ENCODE peak calls at places on chromosomes 11 and 22, in eight cellular contexts. N is activated CD4-positive, alpha-beta T cell treated with anti-CD3 and anti-CD28 coated beads, Interleukin-2, amount 50 U/mL, for 48 hours; Y is CD4-positive, alpha-beta T cell; P is OCI-LY7; D is kidney; B is stomach; T is GDM1; U is cerebellar cortex. X is an unnamed sample.

GRCh38 chr11:43987384-43988039 is 45.1 kb downstream of the C11orf96 start:
- DNase-seq in U (peak), D (peak), P (no peak), B (peak), N (no peak), Y (no peak), T (no peak), X (peak)

GRCh38 chr11:57649826-57650738 is at the start of gene YPEL4:
- DNase-seq in T (peak), U (peak), P (peak), Y (peak), D (peak), B (no peak), N (peak), X (no peak)

GRCh38 chr11:28123151-28123571 is 15.0 kb downstream of the METTL15 start:
- DNase-seq in U (no peak), Y (no peak), D (no peak), T (no peak), N (no peak), P (no peak), B (no peak), X (no peak)

GRCh38 chr22:27247691-27248434 is 553.7 kb downstream of the MN1 start:
- DNase-seq in Y (no peak), D (no peak), U (no peak), B (no peak), N (no peak), T (no peak), P (no peak), X (no peak)

GRCh38 chr22:23259916-23260644 is 79.8 kb downstream of the BCR start:
- DNase-seq in Y (no peak), N (no peak), B (no peak), U (no peak), P (no peak), T (no peak), D (no peak), X (no peak)

GRCh38 chr11:99513368-99513767 is 492.6 kb downstream of the CNTN5 start:
- DNase-seq in P (no peak), B (no peak), T (no peak), N (no peak), U (no peak), D (no peak), Y (no peak), X (no peak)

GRCh38 chr11:71998649-71999310 is at the start of gene IL18BP:
- DNase-seq in T (peak), B (no peak), U (no peak), D (peak), P (peak), N (no peak), Y (peak), X (no peak)

GRCh38 chr22:20424937-20425587 is 12.6 kb downstream of the SCARF2 start:
- DNase-seq in P (no peak), T (no peak), N (no peak), D (peak), B (no peak), U (peak), Y (no peak), X (no peak)

GRCh38 chr11:71330349-71330748 is 78.0 kb upstream of the SHANK2 start:
- DNase-seq in P (no peak), Y (no peak), T (no peak), B (peak), N (no peak), D (peak), U (no peak), X (no peak)

GRCh38 chr11:6402561-6402981 is 12.3 kb downstream of the SMPD1 start:
- DNase-seq in P (peak), T (peak), Y (peak), B (no peak), N (peak), U (no peak), D (no peak), X (no peak)

GRCh38 chr11:72732329-72732728 is 19.9 kb downstream of the ARAP1 start:
- DNase-seq in T (no peak), Y (no peak), D (peak), N (no peak), P (no peak), U (no peak), B (no peak), X (no peak)

GRCh38 chr11:121797496-121797895 is 318.5 kb downstream of the BLID start:
- DNase-seq in N (no peak), T (no peak), U (no peak), D (no peak), B (no peak), P (no peak), Y (no peak), X (no peak)

GRCh38 chr11:30573951-30574350 is 12.2 kb downstream of the MPPED2 start:
- DNase-seq in Y (no peak), B (no peak), P (no peak), D (no peak), N (no peak), U (no peak), T (no peak), X (no peak)

GRCh38 chr11:100354736-100355135 is 332.4 kb upstream of the ARHGAP42 start:
- DNase-seq in P (no peak), D (no peak), T (no peak), B (no peak), N (no peak), U (no peak), Y (no peak), X (no peak)

GRCh38 chr11:69657911-69658605 is 17.1 kb downstream of the LTO1 start:
- DNase-seq in U (no peak), D (peak), T (no peak), N (no peak), Y (no peak), P (no peak), B (no peak), X (peak)

GRCh38 chr11:67572747-67573419 is 10.7 kb upstream of the GSTP1 start:
- DNase-seq in B (peak), Y (no peak), T (peak), U (peak), D (no peak), N (peak), P (peak), X (no peak)

GRCh38 chr11:1757861-1758610 is 5.7 kb downstream of the CTSD start:
- DNase-seq in P (no peak), U (no peak), N (peak), T (peak), B (no peak), Y (no peak), D (peak), X (peak)

GRCh38 chr22:49751968-49752597 is 75.6 kb downstream of the BRD1 start:
- DNase-seq in P (no peak), Y (no peak), U (no peak), T (no peak), D (peak), N (no peak), B (no peak), X (no peak)

GRCh38 chr22:22800716-22801115 is 86.9 kb upstream of the IGLL5 start:
- DNase-seq in T (no peak), B (no peak), U (no peak), Y (no peak), P (no peak), D (no peak), N (no peak), X (no peak)

GRCh38 chr22:22060200-22061084 is 77.9 kb upstream of the TOP3B start:
- DNase-seq in D (no peak), P (peak), U (peak), B (no peak), T (peak), Y (peak), N (peak), X (peak)

GRCh38 chr11:17722000-17722643 is 2.8 kb downstream of the MYOD1 start:
- DNase-seq in U (peak), N (no peak), Y (no peak), B (no peak), T (no peak), P (no peak), D (no peak), X (no peak)

GRCh38 chr11:46356911-46357482 is 9.7 kb downstream of the DGKZ start:
- DNase-seq in D (no peak), N (no peak), U (no peak), T (no peak), B (no peak), P (no peak), Y (no peak), X (no peak)

GRCh38 chr22:38755155-38755910 is 465 bp downstream of the SUN2 start:
- DNase-seq in T (no peak), U (peak), B (peak), N (peak), Y (no peak), P (peak), D (peak), X (peak)

GRCh38 chr11:94314064-94314463 is 9.7 kb downstream of the IZUMO1R start:
- DNase-seq in Y (no peak), T (no peak), U (no peak), P (no peak), N (no peak), B (no peak), D (no peak), X (no peak)

GRCh38 chr11:19076744-19077589 is 16.4 kb upstream of the MRGPRX2 start:
- DNase-seq in U (peak), D (peak), N (peak), P (peak), T (no peak), Y (peak), B (peak), X (peak)

GRCh38 chr22:31680764-31681624 is 19.0 kb upstream of the PISD start:
- DNase-seq in N (no peak), B (no peak), P (no peak), T (no peak), Y (no peak), U (no peak), D (peak), X (no peak)

GRCh38 chr22:43113516-43114251 is 3.1 kb downstream of the BIK start:
- DNase-seq in T (no peak), B (peak), U (no peak), D (no peak), P (peak), Y (no peak), N (no peak), X (no peak)

GRCh38 chr22:44280665-44281188 is 32.0 kb downstream of the SHISAL1 start:
- DNase-seq in T (no peak), N (no peak), D (no peak), B (no peak), U (no peak), P (no peak), Y (no peak), X (no peak)

GRCh38 chr11:120562806-120563425 is 51.4 kb downstream of the GRIK4 start:
- DNase-seq in D (peak), T (no peak), U (peak), P (no peak), B (no peak), N (no peak), Y (no peak), X (no peak)

GRCh38 chr11:95716266-95716665 is 73.3 kb downstream of the FAM76B start:
- DNase-seq in Y (no peak), B (no peak), D (no peak), T (no peak), N (no peak), P (peak), U (no peak), X (no peak)

GRCh38 chr11:99069831-99070444 is 49.2 kb downstream of the CNTN5 start:
- DNase-seq in P (no peak), N (peak), Y (no peak), D (peak), U (no peak), B (no peak), T (no peak), X (no peak)

GRCh38 chr11:115941481-115941993 is 437.3 kb upstream of the CADM1 start:
- DNase-seq in N (no peak), P (no peak), D (peak), U (no peak), Y (no peak), B (no peak), T (no peak), X (peak)

GRCh38 chr11:92098172-92098571 is 126.4 kb upstream of the FAT3 start:
- DNase-seq in Y (no peak), T (no peak), N (no peak), D (no peak), B (no peak), P (no peak), U (no peak), X (no peak)

X was measured in Right ventricle myocardium inferior.